ENCODE peak calls at places on chromosomes 5 and 9, in ten cellular contexts. F is neural progenitor cell, E is PC-9, T is heart right ventricle, B is fibroblast of mammary gland, G is endothelial cell of umbilical vein, P is progenitor cell of endocrine pancreas, R is pancreas, K is mesothelial cell of epicardium, U is B cell. S is an unnamed sample.

GRCh38 chr5:14035859-14036440 is 91.5 kb upstream of the DNAH5 start:
- DNase-seq in P (no peak), R (peak; percentile 45), G (peak; percentile 96), K (no peak), T (peak; percentile 51), E (peak; percentile 94), B (peak; percentile 98), F (peak; percentile 60), U (no peak), S (peak; percentile 98)

GRCh38 chr5:56759521-56759920 is 55.8 kb upstream of the MAP3K1 start:
- DNase-seq in F (no peak), E (peak; percentile 61), B (no peak), K (no peak), P (no peak), R (peak; percentile 53), T (no peak), G (no peak), U (no peak), S (no peak)

GRCh38 chr9:129178983-129179382 is 922 bp upstream of the IER5L start:
- DNase-seq in R (no peak), T (no peak), U (no peak), G (no peak), K (no peak), P (peak; percentile 45), F (peak; percentile 96), B (no peak), E (peak; percentile 68), S (no peak)

GRCh38 chr5:95857185-95857945 is 34.8 kb upstream of the GLRX start:
- DNase-seq in T (peak; percentile 54), B (peak; percentile 97), R (peak; percentile 57), E (no peak), P (no peak), G (peak; percentile 97), K (no peak), U (no peak), F (no peak), S (peak; percentile 80)

GRCh38 chr5:139658928-139659667 is 10.9 kb downstream of the CXXC5 start:
- DNase-seq in P (no peak), U (no peak), T (peak; percentile 84), K (no peak), F (peak; percentile 55), B (peak; percentile 87), G (peak; percentile 48), E (peak; percentile 70), R (no peak), S (peak; percentile 82)

GRCh38 chr9:16673171-16673570 is 197.3 kb downstream of the BNC2 start:
- DNase-seq in U (no peak), K (no peak), E (no peak), G (no peak), P (no peak), F (no peak), T (no peak), R (no peak), B (peak; percentile 71), S (peak; percentile 77)

GRCh38 chr5:110965773-110966581 is 105.5 kb upstream of the TSLP start:
- DNase-seq in U (no peak), K (no peak), G (no peak), F (no peak), R (no peak), E (no peak), B (peak; percentile 27), T (no peak), P (no peak), S (no peak)

GRCh38 chr5:56900395-56900794 is 9.0 kb upstream of the SETD9 start:
- DNase-seq in R (no peak), P (no peak), K (no peak), U (no peak), F (no peak), G (peak; percentile 42), T (no peak), B (peak; percentile 46), E (no peak), S (peak; percentile 47)

GRCh38 chr5:138645778-138646575 is 70.8 kb upstream of the HSPA9 start:
- DNase-seq in P (no peak), U (no peak), K (no peak), T (no peak), F (no peak), E (no peak), G (no peak), R (no peak), B (peak; percentile 10), S (no peak)

GRCh38 chr5:173330856-173331206 is 2.6 kb upstream of the STC2 start:
- DNase-seq in G (no peak), U (no peak), K (no peak), B (no peak), E (no peak), R (no peak), P (no peak), T (no peak), F (no peak), S (no peak)

GRCh38 chr5:173327948-173328895 is at the start of gene STC2:
- DNase-seq in E (peak; percentile 96), R (peak; percentile 92), F (peak; percentile 98), P (peak; percentile 79), G (peak; percentile 82), T (peak; percentile 81), K (peak; percentile 76), U (no peak), B (peak; percentile 47), S (peak; percentile 91)

GRCh38 chr5:173330151-173330855 is 2.1 kb upstream of the STC2 start:
- DNase-seq in U (no peak), G (no peak), E (no peak), B (no peak), T (no peak), F (peak; percentile 57), P (no peak), K (no peak), R (no peak), S (no peak)

GRCh38 chr5:173328896-173329369 is 719 bp upstream of the STC2 start:
- DNase-seq in U (no peak), B (peak; percentile 62), K (no peak), T (no peak), P (no peak), R (peak; percentile 54), E (peak; percentile 85), G (peak; percentile 58), F (peak; percentile 69), S (peak; percentile 63)

DNA sequence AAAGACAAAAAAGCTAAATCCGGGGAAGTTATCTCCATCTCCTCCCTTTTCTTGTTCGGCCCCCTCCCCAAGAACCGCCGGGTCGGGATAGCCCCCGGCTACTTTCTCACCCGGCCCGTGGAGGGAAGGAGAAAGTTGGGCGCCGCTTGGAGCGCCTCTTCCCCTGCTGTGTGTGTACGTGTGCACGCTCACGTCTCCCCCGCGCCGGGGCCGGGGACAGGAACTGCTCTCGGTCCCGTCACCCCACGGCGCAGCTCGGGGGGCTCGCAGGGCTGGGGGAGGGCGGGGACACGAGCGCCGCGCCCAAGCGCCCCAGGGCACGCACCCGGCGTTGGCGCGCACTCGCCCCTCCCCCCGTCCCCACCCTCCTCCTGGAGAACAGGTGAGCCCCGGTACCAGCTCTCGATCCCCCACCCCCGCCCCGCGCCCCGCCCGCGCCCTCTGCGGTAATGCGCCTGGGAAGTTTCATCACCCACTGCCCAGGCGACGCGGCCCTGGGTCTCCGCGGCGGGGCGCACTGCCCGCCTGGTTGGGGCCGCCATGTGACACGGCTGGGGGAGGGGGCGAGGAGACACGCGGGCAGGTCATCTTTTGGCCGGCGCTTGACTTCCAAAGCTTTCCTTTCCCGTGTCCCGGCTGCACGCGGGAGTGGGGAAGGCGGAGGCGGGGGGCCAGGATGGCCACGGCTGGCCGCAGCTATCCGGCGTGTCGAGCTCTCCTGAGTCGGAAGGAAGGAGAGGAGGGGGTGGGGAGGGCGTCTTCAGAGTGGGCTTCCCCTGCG is 1.3 kb upstream of the STC2 start:
- DNase-seq in T (no peak), K (no peak), F (peak; percentile 67), U (no peak), P (peak; percentile 52), G (no peak), E (peak; percentile 78), R (peak; percentile 50), B (no peak), S (peak; percentile 23)
- TF ChIP-seq CTCF in T (no peak), K (no peak), F (peak; percentile 30), U (no peak), P (peak; percentile 21), G (peak; percentile 18), E (peak; percentile 34), R (no peak), B (no peak), S (peak; percentile 6)

GRCh38 chr9:117160254-117160653 is 254.6 kb downstream of the ASTN2 start:
- DNase-seq in B (no peak), P (no peak), E (no peak), T (no peak), F (peak; percentile 16), K (no peak), G (no peak), U (no peak), R (no peak), S (no peak)
- TF ChIP-seq CTCF in B (peak; percentile 6), P (peak; percentile 17), E (peak; percentile 20), T (no peak), F (peak; percentile 51), K (no peak), G (no peak), U (no peak), R (no peak), S (peak; percentile 28)

DNA sequence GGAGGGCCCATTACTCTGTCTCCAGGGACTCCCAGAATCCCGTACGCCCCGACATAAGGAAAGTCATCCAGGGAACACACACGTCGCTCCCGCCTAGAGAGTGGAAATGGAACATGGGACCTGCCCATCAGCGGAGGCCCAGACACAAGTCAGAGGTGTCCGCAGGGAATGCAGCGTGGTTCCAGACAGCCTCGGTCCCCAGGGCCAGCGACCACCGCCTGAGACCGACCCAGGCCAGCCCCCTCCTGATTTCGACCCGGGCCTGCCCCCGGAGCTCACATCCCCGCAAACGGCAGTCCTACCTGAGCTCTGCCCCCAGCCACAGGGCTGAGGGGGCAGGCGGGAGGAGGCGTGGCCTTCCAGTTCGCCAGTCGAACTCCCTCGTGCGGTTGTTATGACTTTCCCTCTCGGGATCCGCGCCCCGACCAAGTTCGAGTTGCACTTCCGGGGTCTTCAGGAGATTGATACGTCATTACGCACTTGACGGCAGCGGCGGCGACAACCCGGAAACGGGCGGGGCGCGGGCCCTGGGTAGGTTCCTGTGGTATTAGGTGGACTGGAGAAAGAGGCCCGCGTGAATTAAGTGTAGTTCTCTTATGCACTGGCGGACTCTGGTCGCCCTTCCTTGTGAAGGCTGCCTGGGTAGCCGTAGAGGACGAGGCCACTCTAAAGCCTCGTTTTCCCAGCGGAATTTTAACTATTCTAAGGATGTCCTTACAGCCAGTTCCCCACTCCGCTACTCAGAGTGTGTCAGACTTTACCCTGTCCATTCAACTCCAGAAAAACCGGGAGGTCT is 370.0 kb upstream of the POU5F2 start:
- DNase-seq in T (peak; percentile 95), B (peak; percentile 95), R (peak; percentile 94), U (peak; percentile 87), E (peak; percentile 92), K (peak; percentile 79), F (peak; percentile 89), G (peak; percentile 93), P (peak; percentile 87), S (peak; percentile 98)
- TF ChIP-seq CTCF in T (no peak), B (peak; percentile 3), R (no peak), U (no peak), E (no peak), K (no peak), F (peak; percentile 38), G (no peak), P (peak; percentile 41), S (peak; percentile 23)

DNA sequence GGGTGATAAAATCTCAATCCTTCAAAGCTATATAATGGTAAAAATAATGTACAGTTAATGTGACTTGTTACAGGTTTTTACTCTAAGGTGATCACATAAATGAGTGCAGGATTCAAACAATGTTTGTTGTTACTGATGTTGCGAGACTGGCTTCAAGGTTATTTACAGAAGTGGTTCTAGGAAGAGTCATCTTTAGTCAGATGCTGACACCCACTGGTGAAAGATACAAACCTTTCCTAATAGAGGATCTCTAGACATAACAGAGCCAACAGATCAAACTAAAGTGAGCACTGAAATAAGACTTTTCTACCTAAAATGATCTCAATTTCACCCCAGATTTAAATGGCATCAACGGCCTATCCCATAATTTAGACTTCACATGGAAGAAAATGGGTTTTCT is 20.2 kb downstream of the ARSB start:
- DNase-seq in T (peak; percentile 41), G (peak; percentile 79), K (no peak), F (peak; percentile 55), R (no peak), E (no peak), B (peak; percentile 78), P (no peak), U (peak; percentile 40), S (peak; percentile 81)
- TF ChIP-seq CTCF in T (peak; percentile 30), G (peak; percentile 18), K (peak; percentile 17), F (peak; percentile 57), R (no peak), E (peak; percentile 70), B (peak; percentile 47), P (peak; percentile 55), U (peak; percentile 78), S (peak; percentile 46)

S was measured in astrocyte of the spinal cord.